ENCODE peak calls at places on chromosomes 4 and X, in ten cellular contexts. Z is GM12878, N is testis, H is uterus, U is body of pancreas, W is endothelial cell of umbilical vein, T is breast epithelium, K is A549, C is ovary, Y is HCT116. I is an unnamed sample.

GRCh38 chr4:12932203-12932788 is 551.8 kb downstream of the RAB28 start:
- DNase-seq in W (no peak), U (no peak), K (no peak), N (no peak), C (no peak), T (no peak), Z (no peak), Y (no peak), H (no peak), I (no peak)

GRCh38 chrX:103999234-103999633 is 14.3 kb downstream of the H2BW1 start:
- DNase-seq in Y (no peak), H (no peak), T (no peak), N (no peak), W (no peak), U (no peak), K (no peak), Z (no peak), C (no peak), I (no peak)

GRCh38 chr4:81905966-81906365 is 434.3 kb upstream of the RASGEF1B start:
- DNase-seq in Z (peak; percentile 37), Y (no peak), U (no peak), W (no peak), N (no peak), H (no peak), C (no peak), T (no peak), K (no peak), I (no peak)

GRCh38 chrX:69362889-69363288 is 141.2 kb upstream of the NALF2 start:
- DNase-seq in Z (no peak), Y (no peak), H (peak; percentile 72), U (no peak), K (no peak), W (no peak), N (no peak), T (no peak), C (peak; percentile 42), I (no peak)

GRCh38 chr4:75497133-75497532 is 17.1 kb downstream of the RCHY1 start:
- DNase-seq in K (no peak), H (no peak), Y (no peak), T (no peak), U (no peak), Z (no peak), N (no peak), C (no peak), W (no peak), I (no peak)

GRCh38 chrX:116240446-116240845 is 69.9 kb downstream of the AGTR2 start:
- DNase-seq in Y (no peak), C (no peak), K (peak; percentile 22), H (no peak), U (peak; percentile 25), N (no peak), W (no peak), Z (no peak), T (no peak), I (no peak)

GRCh38 chrX:12239356-12240082 is 101.2 kb downstream of the FRMPD4 start:
- DNase-seq in C (no peak), W (no peak), Z (no peak), Y (no peak), U (no peak), T (no peak), N (no peak), H (no peak), K (no peak), I (no peak)

GRCh38 chrX:101823236-101823635 is 108.6 kb downstream of the ZMAT1 start:
- DNase-seq in Y (no peak), U (no peak), Z (no peak), K (no peak), N (no peak), H (no peak), C (no peak), W (no peak), T (no peak), I (no peak)

GRCh38 chrX:154458116-154458953 is at the start of gene PLXNA3:
- DNase-seq in K (no peak), Y (no peak), C (peak; percentile 71), U (no peak), N (peak; percentile 29), T (no peak), Z (no peak), H (no peak), W (no peak), I (no peak)

GRCh38 chrX:154457491-154458115 is 478 bp upstream of the PLXNA3 start:
- DNase-seq in H (no peak), N (peak; percentile 30), U (peak; percentile 52), K (no peak), Z (no peak), C (peak; percentile 56), T (no peak), Y (no peak), W (no peak), I (no peak)

GRCh38 chrX:154459843-154460242 is 1.8 kb downstream of the PLXNA3 start:
- DNase-seq in U (no peak), Z (no peak), W (no peak), Y (no peak), H (no peak), C (no peak), N (peak; percentile 21), T (no peak), K (no peak), I (no peak)

GRCh38 chrX:154460326-154460725 is 2.2 kb downstream of the PLXNA3 start:
- DNase-seq in U (no peak), Y (no peak), W (no peak), T (no peak), Z (no peak), N (no peak), H (no peak), C (no peak), K (no peak), I (no peak)

GRCh38 chrX:154458954-154459829 is 1.1 kb downstream of the PLXNA3 start:
- DNase-seq in T (no peak), C (no peak), W (no peak), Y (no peak), N (peak; percentile 38), Z (no peak), H (no peak), K (no peak), U (no peak), I (no peak)
- TF ChIP-seq POLR2A in T (no peak), C (no peak), W (no peak), Y (no peak), N (no peak), Z (no peak), H (no peak), K (no peak), U (no peak), I (no peak)

DNA sequence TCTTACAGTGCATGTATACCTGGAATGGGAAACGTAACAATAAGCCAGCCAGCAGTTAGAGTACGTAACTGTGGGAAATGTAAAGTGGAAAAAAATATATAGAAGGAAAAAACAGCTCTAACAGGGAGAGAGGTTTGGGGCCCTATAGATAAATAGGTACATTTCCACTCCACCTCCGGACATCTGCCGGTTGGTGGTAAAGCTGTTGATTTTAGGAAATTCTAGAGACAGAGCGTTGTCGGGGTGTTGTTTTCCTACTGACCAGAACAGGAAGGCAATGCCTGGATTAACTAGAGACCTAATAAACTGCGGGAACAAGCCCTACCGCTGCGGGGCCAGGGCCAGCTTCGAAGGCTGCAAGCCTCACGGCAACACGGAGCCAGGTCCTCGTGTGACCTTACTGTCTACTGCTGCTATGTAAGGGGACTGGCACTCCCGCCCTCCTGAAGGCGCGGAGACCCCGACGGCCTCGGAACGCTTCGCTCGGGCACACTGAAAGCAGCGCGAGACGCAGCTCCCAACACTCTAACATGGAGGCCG is 757 bp upstream of the CDKN2AIP start:
- DNase-seq in T (no peak), N (peak; percentile 71), C (no peak), U (no peak), W (peak; percentile 80), H (peak; percentile 34), Y (no peak), Z (no peak), K (no peak), I (no peak)
- TF ChIP-seq CTCF in T (no peak), N (peak; percentile 3), C (no peak), U (no peak), W (no peak), H (no peak), Y (no peak), Z (no peak), K (no peak), I (no peak)

GRCh38 chr4:2793920-2794706 is 1.2 kb downstream of the SH3BP2 start:
- DNase-seq in H (peak; percentile 27), T (peak; percentile 57), W (peak; percentile 34), Y (no peak), K (peak; percentile 57), N (no peak), U (peak; percentile 83), Z (no peak), C (peak; percentile 43), I (peak; percentile 40)

GRCh38 chr4:2791518-2792395 is 1.1 kb upstream of the SH3BP2 start:
- DNase-seq in T (peak; percentile 50), W (no peak), K (no peak), Z (no peak), Y (no peak), N (no peak), H (peak; percentile 23), C (peak; percentile 31), U (peak; percentile 52), I (peak; percentile 89)

GRCh38 chr4:2792396-2792710 is 532 bp upstream of the SH3BP2 start:
- DNase-seq in T (peak; percentile 49), K (no peak), C (no peak), W (no peak), H (no peak), U (peak; percentile 5), Y (no peak), Z (no peak), N (no peak), I (no peak)

GRCh38 chr4:2793578-2793919 is 664 bp downstream of the SH3BP2 start:
- DNase-seq in Y (peak; percentile 12), N (no peak), U (peak; percentile 57), Z (no peak), C (peak; percentile 42), K (peak; percentile 30), T (peak; percentile 52), H (peak; percentile 21), W (peak; percentile 37), I (peak; percentile 89)

DNA sequence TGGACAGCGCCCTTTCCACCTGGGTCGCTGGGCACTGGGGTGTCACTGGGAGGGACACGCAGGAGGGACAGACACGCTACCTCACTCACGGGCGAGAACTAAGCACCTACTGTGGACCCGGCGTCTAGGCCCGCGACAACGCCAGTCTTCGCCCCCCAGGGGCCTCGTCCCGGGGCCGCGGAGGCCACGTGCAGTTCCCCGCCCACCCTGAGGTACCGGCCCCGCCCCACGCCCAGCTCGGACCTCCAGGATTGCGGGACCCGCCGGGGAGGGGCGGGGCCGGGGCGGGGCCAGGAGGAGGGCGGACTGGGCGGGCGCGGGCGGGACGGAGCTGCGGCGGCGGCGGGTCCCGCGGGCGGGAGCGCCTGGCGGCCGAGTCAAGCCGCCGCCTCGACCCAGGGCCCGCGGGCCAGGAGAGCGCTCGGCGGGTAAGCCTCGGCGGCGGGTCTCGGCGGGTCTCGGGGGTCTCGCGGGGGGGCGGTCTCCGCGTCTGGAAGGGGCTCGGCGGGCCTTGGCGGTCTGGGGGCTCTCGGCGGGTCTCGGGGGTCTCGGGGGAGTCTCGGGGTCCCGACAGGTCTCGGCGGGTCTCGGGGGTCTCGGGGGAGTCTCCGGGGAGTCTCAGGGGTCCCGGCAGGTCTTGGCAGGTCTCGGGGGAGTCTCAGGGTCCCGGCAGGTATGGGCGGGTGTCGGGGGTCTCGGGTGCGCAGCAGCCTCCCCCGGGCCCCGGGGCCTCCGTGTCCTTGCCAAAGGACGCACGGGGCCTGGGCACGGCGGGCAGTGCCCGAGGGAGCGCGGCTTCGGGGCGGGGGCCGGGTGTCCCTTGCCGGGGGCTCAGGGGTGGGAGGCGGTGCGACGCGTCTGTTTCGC is at the start of gene SH3BP2:
- DNase-seq in Y (peak; percentile 40), W (peak; percentile 69), U (peak; percentile 86), Z (no peak), K (peak; percentile 56), H (peak; percentile 74), T (peak; percentile 47), N (peak; percentile 85), C (peak; percentile 81), I (peak; percentile 68)
- TF ChIP-seq POLR2A in Y (no peak), W (peak; percentile 23), U (no peak), Z (no peak), K (no peak), H (peak; percentile 17), T (no peak), N (no peak), C (no peak), I (no peak)

DNA sequence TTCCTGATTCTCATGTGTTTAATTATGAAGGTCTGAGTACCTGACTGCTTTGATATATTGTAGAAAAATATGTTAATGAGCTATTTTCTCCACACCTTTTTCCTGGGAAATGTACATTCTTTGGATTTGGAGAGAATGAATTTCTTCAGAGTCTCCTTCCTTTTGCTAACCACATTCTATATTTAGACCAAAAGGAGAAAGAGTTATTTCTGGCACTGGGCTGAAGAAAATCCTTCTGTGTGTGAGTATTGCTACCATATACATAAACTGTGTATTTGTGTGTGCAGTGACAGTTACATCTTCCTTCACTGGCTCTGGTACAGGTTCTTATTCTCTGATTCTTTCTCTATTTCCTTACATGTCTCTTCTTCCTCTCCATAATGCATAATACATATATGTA is 44.5 kb upstream of the PGRMC2 start:
- DNase-seq in W (no peak), Z (no peak), K (no peak), H (no peak), C (no peak), U (no peak), Y (no peak), N (no peak), T (no peak), I (no peak)
- TF ChIP-seq CTCF in W (no peak), Z (no peak), K (no peak), H (no peak), C (no peak), U (no peak), Y (no peak), N (no peak), T (no peak), I (no peak)